ENCODE peak calls at places on chromosome 5, in five cellular contexts. N is T47D, J is GM10248, Y is mammary epithelial cell, Q is NCI-H69. F is an unnamed sample.

GRCh38 chr5:132500931-132501628 is 10.5 kb upstream of the IRF1 start:
- DNase-seq in N (peak), J (peak), Y (no peak), Q (peak), F (peak)

GRCh38 chr5:31492824-31493223 is 39.1 kb downstream of the DROSHA start:
- DNase-seq in N (no peak), J (no peak), Y (no peak), Q (peak), F (no peak)

GRCh38 chr5:68641211-68641610 is 425.7 kb downstream of the PIK3R1 start:
- DNase-seq in N (no peak), J (no peak), Y (no peak), Q (no peak), F (no peak)

GRCh38 chr5:11182441-11183080 is 421.5 kb upstream of the DAP start:
- DNase-seq in N (peak), J (peak), Y (no peak), Q (peak), F (peak)

GRCh38 chr5:43769576-43770352 is 166.8 kb downstream of the NNT start:
- DNase-seq in N (no peak), J (no peak), Y (peak), Q (no peak), F (no peak)

GRCh38 chr5:86644843-86645242 is 27.1 kb downstream of the COX7C start:
- DNase-seq in N (no peak), J (no peak), Y (no peak), Q (no peak), F (no peak)

GRCh38 chr5:169121631-169122420 is 179.1 kb downstream of the SLIT3 start:
- DNase-seq in N (no peak), J (no peak), Y (no peak), Q (no peak), F (no peak)

GRCh38 chr5:72447751-72448150 is 59.5 kb downstream of the ZNF366 start:
- DNase-seq in N (no peak), J (no peak), Y (no peak), Q (no peak), F (no peak)

GRCh38 chr5:540215-541147 is 16.2 kb upstream of the SLC9A3 start:
- DNase-seq in N (no peak), J (no peak), Y (no peak), Q (peak), F (no peak)

GRCh38 chr5:146213210-146213838 is 9.9 kb downstream of the RBM27 start:
- DNase-seq in N (no peak), J (no peak), Y (peak), Q (peak), F (peak)

GRCh38 chr5:102818934-102819333 is 63.8 kb downstream of the PAM start:
- DNase-seq in N (no peak), J (no peak), Y (no peak), Q (no peak), F (no peak)

GRCh38 chr5:55387865-55388264 is 80.1 kb downstream of the MTREX start:
- DNase-seq in N (peak), J (no peak), Y (no peak), Q (no peak), F (no peak)

GRCh38 chr5:8470489-8470888 is 601.5 kb downstream of the MTRR start:
- DNase-seq in N (no peak), J (no peak), Y (no peak), Q (peak), F (no peak)

GRCh38 chr5:141476132-141476909 is 555 bp downstream of the PCDHGC3 start:
- DNase-seq in N (peak), J (peak), Y (peak), Q (peak), F (no peak)

GRCh38 chr5:150106669-150107068 is 20.3 kb upstream of the CSF1R start:
- DNase-seq in N (no peak), J (peak), Y (no peak), Q (peak), F (no peak)

GRCh38 chr5:565782-566445 is 41.7 kb upstream of the SLC9A3 start:
- DNase-seq in N (no peak), J (no peak), Y (no peak), Q (no peak), F (no peak)

GRCh38 chr5:142698447-142698846 is 12.6 kb upstream of the FGF1 start:
- DNase-seq in N (no peak), J (no peak), Y (no peak), Q (no peak), F (no peak)

GRCh38 chr5:129899454-129899853 is 4.8 kb upstream of the CHSY3 start:
- DNase-seq in N (peak), J (no peak), Y (peak), Q (peak), F (no peak)

GRCh38 chr5:176658007-176658599 is 10.8 kb downstream of the TSPAN17 start:
- DNase-seq in N (peak), J (peak), Y (peak), Q (peak), F (peak)

GRCh38 chr5:41883940-41884339 is 13.7 kb upstream of the OXCT1 start:
- DNase-seq in N (no peak), J (no peak), Y (no peak), Q (no peak), F (no peak)

GRCh38 chr5:134477462-134478245 is 47.8 kb upstream of the JADE2 start:
- DNase-seq in N (peak), J (no peak), Y (peak), Q (no peak), F (peak)

GRCh38 chr5:179168636-179169035 is 108.5 kb downstream of the ZNF354C start:
- DNase-seq in N (peak), J (no peak), Y (no peak), Q (no peak), F (no peak)

GRCh38 chr5:95824747-95825146 is 2.2 kb upstream of the GLRX start:
- DNase-seq in N (no peak), J (no peak), Y (no peak), Q (no peak), F (peak)

GRCh38 chr5:179854356-179854755 is 4.3 kb downstream of the MRNIP start:
- DNase-seq in N (no peak), J (no peak), Y (no peak), Q (no peak), F (no peak)

GRCh38 chr5:132437604-132438275 is 52.8 kb downstream of the IRF1 start:
- DNase-seq in N (no peak), J (peak), Y (no peak), Q (peak), F (peak)

F was measured in RPMI8226.